ENCODE peak calls at places on chromosomes 4 and X, in nine cellular contexts. B, P, N, A, W, F, O, Y and Q are unnamed samples.

GRCh38 chrX:133185938-133186337 is 32.2 kb downstream of the TFDP3 start:
- DNase-seq in F (no peak), N (no peak), W (no peak), A (no peak), Y (no peak), O (no peak), P (no peak), B (no peak), Q (no peak)

GRCh38 chrX:100658936-100659335 is 14.9 kb downstream of the SRPX2 start:
- DNase-seq in F (no peak), O (no peak), W (no peak), A (no peak), Y (no peak), B (no peak), N (no peak), P (no peak), Q (no peak)

GRCh38 chrX:18426004-18426320 is 554 bp downstream of the CDKL5 start:
- DNase-seq in A (no peak), F (no peak), N (no peak), W (no peak), P (no peak), B (peak), O (no peak), Y (no peak), Q (no peak)

GRCh38 chr4:68736813-68737212 is 66.4 kb upstream of the UGT2B15 start:
- DNase-seq in A (no peak), Y (no peak), F (no peak), O (no peak), W (no peak), N (no peak), P (no peak), B (no peak), Q (no peak)

GRCh38 chr4:10171055-10171454 is 54.5 kb upstream of the WDR1 start:
- DNase-seq in W (peak), A (no peak), N (peak), B (no peak), O (no peak), F (no peak), Y (no peak), P (no peak), Q (no peak)

GRCh38 chr4:159142254-159142653 is 39.4 kb downstream of the RAPGEF2 start:
- DNase-seq in A (no peak), N (peak), F (no peak), P (no peak), W (peak), O (peak), B (no peak), Y (peak), Q (no peak)

GRCh38 chrX:2430265-2430825 is 70.4 kb downstream of the DHRSX start:
- DNase-seq in P (no peak), W (no peak), B (no peak), N (no peak), O (no peak), F (no peak), A (no peak), Y (no peak), Q (peak)

GRCh38 chr4:48967626-48968025 is 18.4 kb upstream of the CWH43 start:
- DNase-seq in P (no peak), B (no peak), Y (no peak), F (no peak), N (no peak), A (no peak), O (no peak), W (no peak), Q (no peak)

GRCh38 chr4:181960384-181960783 is 282.8 kb upstream of the TENM3 start:
- DNase-seq in O (no peak), P (no peak), B (no peak), F (no peak), W (no peak), Y (no peak), A (no peak), N (no peak), Q (no peak)

GRCh38 chr4:87309625-87310024 is 13.1 kb downstream of the HSD17B13 start:
- DNase-seq in Y (no peak), W (no peak), F (no peak), A (no peak), B (no peak), O (no peak), P (no peak), N (no peak), Q (no peak)

GRCh38 chr4:140861359-140862181 is 105.4 kb upstream of the TBC1D9 start:
- DNase-seq in Y (peak), N (peak), W (peak), P (no peak), O (peak), B (peak), F (peak), A (no peak), Q (peak)

GRCh38 chr4:184417802-184418511 is 56.4 kb downstream of the IRF2 start:
- DNase-seq in B (no peak), W (peak), P (no peak), Y (peak), F (peak), A (peak), N (peak), O (peak), Q (peak)

GRCh38 chrX:39477438-39478120 is 620.2 kb downstream of the BCOR start:
- DNase-seq in F (peak), B (peak), W (no peak), O (no peak), N (no peak), P (no peak), A (no peak), Y (peak), Q (no peak)

GRCh38 chr4:119518230-119518892 is 110.2 kb downstream of the PDE5A start:
- DNase-seq in A (no peak), B (no peak), Y (no peak), W (no peak), P (no peak), N (no peak), F (no peak), O (no peak), Q (no peak)

GRCh38 chr4:95541094-95541493 is 7.7 kb downstream of the UNC5C start:
- DNase-seq in N (no peak), Y (no peak), B (no peak), A (no peak), O (no peak), W (no peak), P (no peak), F (no peak), Q (no peak)

GRCh38 chrX:29903365-29903764 is 312.0 kb upstream of the MAGEB2 start:
- DNase-seq in N (no peak), W (no peak), Y (no peak), F (no peak), A (no peak), P (no peak), B (no peak), O (no peak), Q (no peak)

GRCh38 chr4:188986271-188986689 is 847.0 kb downstream of the TRIML1 start:
- DNase-seq in O (peak), A (no peak), Y (peak), B (no peak), F (no peak), W (peak), P (no peak), N (peak), Q (no peak)

GRCh38 chr4:123616970-123617392 is 220.4 kb downstream of the SPRY1 start:
- DNase-seq in W (no peak), F (peak), O (no peak), P (peak), Y (no peak), B (peak), A (peak), N (no peak), Q (peak)

GRCh38 chr4:181301735-181302380 is 941.3 kb upstream of the TENM3 start:
- DNase-seq in N (peak), P (no peak), O (no peak), A (no peak), Y (peak), W (peak), F (peak), B (no peak), Q (peak)

GRCh38 chrX:23898412-23898959 is 9.3 kb downstream of the APOO start:
- DNase-seq in O (no peak), N (no peak), F (no peak), P (no peak), A (no peak), W (peak), B (no peak), Y (peak), Q (no peak)

GRCh38 chr4:111074523-111075114 is 451.7 kb upstream of the PITX2 start:
- DNase-seq in B (no peak), A (no peak), W (no peak), O (no peak), F (no peak), P (no peak), Y (no peak), N (no peak), Q (no peak)

GRCh38 chrX:114532093-114532805 is 51.6 kb upstream of the HTR2C start:
- DNase-seq in N (no peak), P (no peak), B (no peak), A (no peak), F (no peak), O (no peak), W (no peak), Y (peak), Q (no peak)

GRCh38 chr4:121379276-121379675 is 1.5 kb downstream of the QRFPR start:
- DNase-seq in N (no peak), A (no peak), F (no peak), B (no peak), P (no peak), Y (no peak), O (no peak), W (no peak), Q (no peak)